ENCODE peak calls at places on chromosomes 7 and 10, in ten cellular contexts. F is adrenal gland, B is upper lobe of right lung, H is heart right ventricle, Q is left lung, T is sigmoid colon, K is osteoblast, P is mammary epithelial cell, U is body of pancreas, X is small intestine. J is an unnamed sample.

GRCh38 chr10:129725011-129725410 is 239.1 kb downstream of the EBF3 start:
- DNase-seq in X (no peak), H (no peak), Q (no peak), K (peak; percentile 11), P (no peak), B (no peak), T (no peak), F (no peak), U (no peak), J (no peak)

GRCh38 chr7:15651693-15652092 is 34.8 kb downstream of the MEOX2 start:
- DNase-seq in Q (no peak), F (no peak), U (no peak), T (no peak), B (no peak), K (no peak), H (no peak), P (no peak), X (no peak), J (no peak)

GRCh38 chr10:86368046-86368445 is 1.5 kb upstream of the GRID1 start:
- DNase-seq in T (peak; percentile 22), F (no peak), X (no peak), K (no peak), B (peak; percentile 17), H (no peak), Q (no peak), U (peak; percentile 5), P (no peak), J (no peak)

GRCh38 chr7:138338361-138338760 is 121.7 kb upstream of the TRIM24 start:
- DNase-seq in T (peak; percentile 65), K (no peak), X (no peak), P (no peak), B (no peak), H (peak; percentile 58), Q (no peak), U (peak; percentile 50), F (peak; percentile 85), J (peak; percentile 63)

GRCh38 chr7:71255537-71256178 is 123.7 kb downstream of the GALNT17 start:
- DNase-seq in T (no peak), U (no peak), K (no peak), F (no peak), P (no peak), Q (no peak), H (no peak), X (no peak), B (no peak), J (no peak)

GRCh38 chr7:132121987-132122386 is 454.3 kb downstream of the PLXNA4 start:
- DNase-seq in H (no peak), U (no peak), Q (no peak), F (no peak), P (no peak), K (no peak), T (no peak), B (no peak), X (no peak), J (no peak)

GRCh38 chr7:38686888-38687287 is 55.7 kb upstream of the AMPH start:
- DNase-seq in T (no peak), H (no peak), Q (no peak), P (peak; percentile 35), F (no peak), B (no peak), X (no peak), K (no peak), U (no peak), J (no peak)

GRCh38 chr10:79058899-79059771 is 9.6 kb upstream of the ZMIZ1 start:
- DNase-seq in F (peak; percentile 3), T (peak; percentile 38), Q (peak; percentile 26), H (no peak), B (peak; percentile 65), U (peak; percentile 88), P (no peak), K (peak; percentile 58), X (peak; percentile 95), J (no peak)

GRCh38 chr10:3727268-3727667 is 57.7 kb downstream of the KLF6 start:
- DNase-seq in T (no peak), Q (no peak), H (no peak), P (no peak), X (no peak), U (no peak), K (no peak), F (no peak), B (no peak), J (no peak)

GRCh38 chr7:74482629-74483401 is 29.1 kb downstream of the GTF2IRD1 start:
- DNase-seq in B (no peak), K (peak; percentile 93), U (no peak), H (no peak), X (no peak), T (no peak), F (no peak), Q (no peak), P (peak; percentile 74), J (no peak)

GRCh38 chr10:43118631-43119415 is 19.4 kb upstream of the CSGALNACT2 start:
- DNase-seq in U (no peak), T (no peak), H (no peak), P (no peak), F (no peak), X (no peak), Q (peak; percentile 27), B (peak; percentile 56), K (peak; percentile 65), J (no peak)
- H3K4me1 ChIP-seq in U (no peaks in the 10 kb centered on the region), T (no peaks in the 10 kb centered on the region), H (no peaks in the 10 kb centered on the region), P (no peaks in the 10 kb centered on the region), F (no peaks in the 10 kb centered on the region), X (no peaks in the 10 kb centered on the region), Q (peaks cover 21% of the 10 kb centered on the region), B (no peaks in the 10 kb centered on the region), K (no peaks in the 10 kb centered on the region), J (no peaks in the 10 kb centered on the region)

DNA sequence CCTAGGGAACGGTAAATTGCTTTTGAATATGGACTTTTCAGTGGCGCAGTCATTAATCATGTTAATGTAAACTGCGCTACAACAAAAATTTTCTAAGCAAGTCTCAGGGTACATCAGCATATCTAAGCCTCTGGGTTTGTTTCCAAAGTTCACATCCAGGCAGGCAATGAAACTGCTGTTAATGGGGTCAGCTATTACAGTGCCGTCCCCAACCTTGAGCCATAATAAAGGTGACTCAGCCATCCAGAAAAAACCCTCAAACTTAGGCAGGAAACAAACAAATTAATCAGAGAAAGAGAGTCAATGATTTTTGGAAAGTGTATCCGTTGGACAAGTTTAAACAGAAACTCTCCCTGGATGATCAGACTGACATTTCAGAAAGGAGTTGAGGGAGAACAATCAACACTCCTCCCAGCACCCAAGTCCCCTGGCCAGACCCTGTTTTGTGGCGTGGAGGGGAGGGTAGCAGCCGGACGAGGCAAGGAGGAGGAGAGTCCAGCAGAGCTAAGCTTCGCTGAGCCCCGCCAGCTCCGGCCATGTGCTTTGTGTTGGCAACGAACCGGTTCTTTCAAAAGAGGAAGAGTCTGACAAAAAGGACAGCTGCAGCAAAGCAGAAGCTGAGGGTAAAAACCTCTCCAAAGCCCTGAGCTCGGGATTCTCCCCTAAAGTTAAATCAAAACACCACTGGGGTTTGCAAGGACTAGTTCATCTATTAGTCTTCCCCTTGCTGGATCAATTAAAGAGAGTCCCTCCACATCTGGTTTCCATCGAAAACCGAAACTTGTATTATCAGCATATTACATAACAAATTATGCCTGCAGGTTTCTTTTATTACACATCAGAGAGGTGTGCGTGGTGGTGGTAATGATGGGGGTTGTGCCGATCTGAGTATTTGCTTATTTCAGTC is 3.6 kb downstream of the FAM53B start:
- DNase-seq in X (peak; percentile 95), P (peak; percentile 88), T (peak; percentile 92), B (peak; percentile 78), U (peak; percentile 51), H (peak; percentile 65), F (peak; percentile 73), Q (peak; percentile 79), K (no peak), J (peak; percentile 70)
- H3K4me3 ChIP-seq in X (peak overlapping the region; percentile 39), P (peak overlapping the region; percentile 44), T (peak overlapping the region; percentile 0), B (peak overlapping the region; percentile 72), U (no peak overlapping the region), H (peak overlapping the region; percentile 0), F (no peak overlapping the region), Q (peak overlapping the region; percentile 83), K (no peak overlapping the region), J (no peak overlapping the region)

GRCh38 chr10:77977975-77978759 is 51.1 kb downstream of the POLR3A start:
- DNase-seq in K (no peak), H (no peak), X (no peak), U (no peak), B (no peak), Q (no peak), T (peak; percentile 18), F (peak; percentile 63), P (no peak), J (peak; percentile 56)

GRCh38 chr10:77974396-77975074 is 48.0 kb upstream of the DLG5 start:
- DNase-seq in U (peak; percentile 25), T (peak; percentile 76), B (no peak), X (peak; percentile 20), P (peak; percentile 28), K (peak; percentile 70), Q (no peak), F (no peak), H (no peak), J (peak; percentile 55)

GRCh38 chr10:77975086-77975666 is 48.6 kb upstream of the DLG5 start:
- DNase-seq in Q (no peak), F (no peak), H (no peak), B (no peak), P (no peak), T (peak; percentile 65), K (peak; percentile 73), U (no peak), X (peak; percentile 86), J (no peak)

GRCh38 chr10:77979221-77979620 is 50.1 kb downstream of the POLR3A start:
- DNase-seq in T (peak; percentile 40), P (no peak), H (no peak), Q (no peak), F (no peak), X (no peak), U (no peak), K (no peak), B (no peak), J (no peak)

DNA sequence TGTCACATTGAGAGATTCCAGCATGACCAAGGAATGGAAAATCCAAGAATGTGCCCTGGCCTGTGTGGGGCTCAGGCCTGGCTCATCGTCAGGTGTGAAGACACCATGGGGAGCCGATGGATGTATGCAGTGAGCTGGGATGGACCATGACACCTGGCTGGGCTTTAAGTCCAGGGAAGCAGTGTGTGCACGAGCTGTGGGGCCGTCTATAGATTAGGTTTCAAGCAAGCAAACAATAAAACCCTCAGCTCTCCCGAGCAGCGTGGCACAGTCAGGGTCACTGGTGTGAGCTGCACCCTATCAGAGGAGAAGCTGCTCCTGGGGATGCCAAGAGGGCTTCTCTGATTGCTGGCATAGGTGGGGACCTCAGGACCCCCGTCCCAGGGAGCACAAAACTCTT is 50.5 kb upstream of the DLG5 start:
- DNase-seq in Q (no peak), P (no peak), F (no peak), T (peak; percentile 54), B (no peak), U (no peak), X (no peak), H (no peak), K (no peak), J (no peak)
- H3K36me3 ChIP-seq in Q (peaks cover 63% of the 10 kb centered on the region), P (peaks cover 17% of the 10 kb centered on the region), F (no peaks in the 10 kb centered on the region), T (peaks cover 21% of the 10 kb centered on the region), B (peaks cover 60% of the 10 kb centered on the region), U (peaks cover 27% of the 10 kb centered on the region), X (peaks cover 10% of the 10 kb centered on the region), H (peaks cover 40% of the 10 kb centered on the region), K (peaks cover 58% of the 10 kb centered on the region), J (no peaks in the 10 kb centered on the region)

DNA sequence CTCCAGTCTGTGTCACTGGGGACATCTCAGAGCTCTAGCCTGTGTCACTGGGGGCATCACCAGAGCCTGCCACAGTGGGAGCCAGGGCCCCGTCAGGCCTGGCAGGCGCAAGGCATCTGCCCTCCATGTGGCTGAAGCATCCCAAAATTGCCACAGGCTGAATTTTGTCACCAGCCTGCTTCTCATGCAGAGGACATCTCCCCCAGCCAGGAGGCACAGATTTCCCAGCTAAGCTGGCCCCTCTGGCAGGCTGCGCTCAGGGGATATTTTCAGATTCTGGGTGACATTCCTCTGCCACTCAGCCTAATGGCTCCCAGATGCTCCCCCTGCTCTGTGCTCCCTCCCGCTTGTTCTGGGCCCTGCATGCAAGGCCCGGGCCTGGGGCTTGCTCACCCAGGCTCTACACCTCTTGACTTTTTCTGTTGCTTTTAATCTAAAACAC is 64.6 kb downstream of the COL13A1 start:
- DNase-seq in U (no peak), T (no peak), H (no peak), K (peak; percentile 5), Q (no peak), F (no peak), B (no peak), P (no peak), X (no peak), J (no peak)
- H3K4me1 ChIP-seq in U (peaks cover 4% of the 10 kb centered on the region), T (peaks cover 15% of the 10 kb centered on the region), H (peaks cover 2% of the 10 kb centered on the region), K (peaks cover 56% of the 10 kb centered on the region), Q (no peaks in the 10 kb centered on the region), F (peaks cover 8% of the 10 kb centered on the region), B (peaks cover 7% of the 10 kb centered on the region), P (peaks cover 85% of the 10 kb centered on the region), X (peaks cover 7% of the 10 kb centered on the region), J (peaks cover 19% of the 10 kb centered on the region)

J was measured in testis.